ENCODE peak calls at places on chromosomes 7 and 10, in five cellular contexts. E is mesothelial cell of epicardium, Y is T-helper 2 cell, Q is kidney epithelial cell, K is AG08396. L is an unnamed sample.

GRCh38 chr10:13382759-13383753 is 35.0 kb upstream of the SEPHS1 start:
- DNase-seq in Y (no peak), K (no peak), E (no peak), Q (no peak), L (no peak)

GRCh38 chr7:143002106-143002505 is 24.8 kb downstream of the OR9A2 start:
- DNase-seq in E (no peak), Y (peak), Q (no peak), K (peak), L (no peak)

GRCh38 chr10:102619281-102619981 is 24.8 kb upstream of the TRIM8 start:
- DNase-seq in Q (no peak), Y (no peak), E (no peak), K (no peak), L (no peak)

GRCh38 chr7:155363852-155364600 is 66.3 kb downstream of the INSIG1 start:
- DNase-seq in E (no peak), K (no peak), Y (no peak), Q (no peak), L (no peak)

GRCh38 chr7:20329389-20330175 is 1.1 kb upstream of the ITGB8 start:
- DNase-seq in Y (peak), Q (peak), E (peak), K (peak), L (peak)

GRCh38 chr10:96395931-96396877 is 37.4 kb upstream of the OPALIN start:
- DNase-seq in K (peak), Q (no peak), E (peak), Y (peak), L (peak)

GRCh38 chr10:12500406-12501303 is 151.3 kb downstream of the CAMK1D start:
- DNase-seq in K (no peak), Q (no peak), Y (no peak), E (no peak), L (no peak)

GRCh38 chr10:787933-788651 is 98.6 kb upstream of the DIP2C start:
- DNase-seq in Q (no peak), K (peak), Y (no peak), E (peak), L (no peak)

GRCh38 chr7:27607210-27607606 is 55.5 kb downstream of the HIBADH start:
- DNase-seq in K (no peak), Q (no peak), E (no peak), Y (no peak), L (no peak)